ENCODE peak calls at places on chromosome X, in four cellular contexts. Y is colonic mucosa, T is tibial nerve, D is sigmoid colon. A is an unnamed sample.

GRCh38 chrX:54182864-54183613 is at the start of gene FAM120C:
- DNase-seq in Y (peak), T (peak), D (peak), A (peak)

GRCh38 chrX:133374874-133375387 is 40.4 kb downstream of the GPC4 start:
- DNase-seq in Y (no peak), T (no peak), D (no peak), A (no peak)

GRCh38 chrX:109839694-109840358 is 106.8 kb upstream of the ACSL4 start:
- DNase-seq in Y (no peak), T (no peak), D (peak), A (peak)

GRCh38 chrX:34555481-34555880 is 101.6 kb downstream of the TMEM47 start:
- DNase-seq in Y (no peak), T (no peak), D (no peak), A (no peak)

GRCh38 chrX:30831082-30831481 is 58.0 kb downstream of the TAB3 start:
- DNase-seq in Y (no peak), T (no peak), D (no peak), A (no peak)

GRCh38 chrX:14913241-14913640 is 40.0 kb downstream of the MOSPD2 start:
- DNase-seq in Y (no peak), T (no peak), D (no peak), A (no peak)

GRCh38 chrX:32116047-32116446 is 1044.2 kb upstream of the FTHL17 start:
- DNase-seq in Y (no peak), T (no peak), D (no peak), A (no peak)

GRCh38 chrX:77436271-77436670 is 10.9 kb upstream of the FGF16 start:
- DNase-seq in Y (no peak), T (no peak), D (no peak), A (peak)

GRCh38 chrX:122850326-122850725 is 333.8 kb upstream of the GRIA3 start:
- DNase-seq in Y (no peak), T (no peak), D (no peak), A (no peak)

GRCh38 chrX:105552395-105552794 is 269.9 kb upstream of the NRK start:
- DNase-seq in Y (no peak), T (no peak), D (no peak), A (peak)

GRCh38 chrX:123846598-123847038 is 13.2 kb upstream of the XIAP start:
- DNase-seq in Y (no peak), T (no peak), D (no peak), A (peak)

GRCh38 chrX:15617111-15617510 is 16.4 kb upstream of the ACE2 start:
- DNase-seq in Y (no peak), T (no peak), D (no peak), A (no peak)

GRCh38 chrX:13699183-13699826 is 10.4 kb downstream of the RAB9A start:
- DNase-seq in Y (peak), T (no peak), D (no peak), A (no peak)

GRCh38 chrX:133838761-133839676 is 146.4 kb downstream of the GPC3 start:
- DNase-seq in Y (peak), T (no peak), D (no peak), A (no peak)

GRCh38 chrX:18360867-18361266 is 6.4 kb upstream of the SCML2 start:
- DNase-seq in Y (no peak), T (no peak), D (no peak), A (no peak)

GRCh38 chrX:110437686-110438085 is 79.0 kb downstream of the RTL9 start:
- DNase-seq in Y (no peak), T (no peak), D (no peak), A (no peak)

GRCh38 chrX:72041901-72042859 is 89.5 kb downstream of the RTL5 start:
- DNase-seq in Y (no peak), T (no peak), D (peak), A (no peak)

GRCh38 chrX:69615323-69615722 is 590 bp upstream of the EDA start:
- DNase-seq in Y (peak), T (no peak), D (no peak), A (no peak)

GRCh38 chrX:24260827-24261550 is 52.9 kb downstream of the SUPT20HL2 start:
- DNase-seq in Y (peak), T (no peak), D (peak), A (peak)

GRCh38 chrX:150575415-150575814 is 7.0 kb downstream of the MTM1 start:
- DNase-seq in Y (peak), T (no peak), D (no peak), A (peak)

GRCh38 chrX:72712094-72712755 is 1.9 kb downstream of the PHKA1 start:
- DNase-seq in Y (no peak), T (no peak), D (no peak), A (peak)

GRCh38 chrX:133970021-133970550 is 15.3 kb downstream of the GPC3 start:
- DNase-seq in Y (no peak), T (no peak), D (no peak), A (no peak)

GRCh38 chrX:118437283-118437682 is 58.3 kb upstream of the DOCK11 start:
- DNase-seq in Y (no peak), T (no peak), D (no peak), A (peak)

GRCh38 chrX:122703762-122704161 is 480.3 kb upstream of the GRIA3 start:
- DNase-seq in Y (no peak), T (no peak), D (no peak), A (peak)

DNA sequence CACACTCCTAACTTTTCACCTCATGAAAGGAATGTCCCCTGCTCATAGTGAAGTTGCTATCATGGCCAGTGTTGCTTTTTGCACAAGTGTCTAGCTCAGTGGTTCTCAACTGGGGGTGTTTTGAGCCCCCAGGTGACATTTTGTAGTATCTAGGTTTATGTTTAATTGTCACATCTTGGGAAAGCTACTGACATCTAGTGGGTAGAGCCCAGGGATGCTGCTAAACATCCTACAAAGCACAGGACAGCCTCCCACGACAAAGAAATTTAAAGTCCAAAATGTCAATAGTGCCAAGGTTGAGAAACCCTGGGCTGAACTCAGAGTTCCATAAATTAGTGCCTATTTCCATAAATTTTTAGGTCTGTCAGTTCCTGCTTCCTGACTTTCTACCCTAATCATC is 70.7 kb upstream of the HCCS start:
- DNase-seq in Y (no peak), T (no peak), D (no peak), A (peak)
- H3K4me3 ChIP-seq in Y (no peak), T (no peak), D (no peak), A (no peak)

GRCh38 chrX:85622635-85623034 is 243.2 kb upstream of the POF1B start:
- DNase-seq in Y (no peak), T (no peak), D (no peak), A (no peak)

GRCh38 chrX:85630901-85631300 is 251.4 kb upstream of the POF1B start:
- DNase-seq in Y (no peak), T (no peak), D (no peak), A (no peak)

GRCh38 chrX:85627363-85627762 is 247.9 kb upstream of the POF1B start:
- DNase-seq in Y (no peak), T (no peak), D (no peak), A (no peak)
- TF ChIP-seq CTCF in Y (peak), T (no peak), D (no peak), A (peak)

GRCh38 chrX:20363003-20363674 is 96.4 kb upstream of the RPS6KA3 start:
- DNase-seq in Y (no peak), T (no peak), D (no peak), A (no peak)
- H3K4me3 ChIP-seq in Y (no peak), T (no peak), D (no peak), A (no peak)

DNA sequence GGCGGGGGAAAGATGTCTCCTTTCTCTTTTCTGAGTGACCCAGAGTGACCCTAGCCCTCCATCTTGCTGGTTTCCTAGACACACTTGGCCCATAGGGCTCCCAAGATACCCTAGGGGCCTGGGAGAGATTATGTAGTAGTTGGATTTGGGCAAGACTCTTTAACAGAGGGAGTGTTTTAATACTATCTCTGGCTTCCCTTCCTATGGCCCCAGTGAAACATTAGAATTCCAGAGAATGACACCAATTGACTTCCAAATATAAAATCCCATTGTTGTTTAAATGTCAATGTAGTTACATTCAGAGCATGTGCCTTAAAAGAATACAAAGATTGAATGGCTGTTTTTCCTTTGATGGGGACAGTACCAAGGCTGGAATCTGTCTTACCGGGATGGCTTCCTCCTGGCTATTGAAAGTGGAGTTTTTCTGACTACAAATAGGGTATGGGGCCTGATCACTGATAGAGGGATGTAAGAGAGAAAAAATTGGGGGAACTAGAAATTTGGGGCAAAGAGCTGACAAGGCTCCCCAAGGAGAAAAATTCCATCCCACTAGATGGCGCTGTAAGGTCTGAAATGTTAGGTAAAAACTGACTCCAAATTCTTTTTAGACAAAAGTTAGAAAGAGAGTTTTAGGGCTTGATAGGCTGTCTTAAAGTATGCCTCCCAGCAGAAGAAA is 10.7 kb downstream of the TENT5D start:
- DNase-seq in Y (no peak), T (no peak), D (no peak), A (no peak)
- TF ChIP-seq CTCF in Y (no peak), T (peak), D (no peak), A (no peak)

GRCh38 chrX:153728951-153729631 is 4.4 kb downstream of the ABCD1 start:
- DNase-seq in Y (no peak), T (no peak), D (no peak), A (no peak)

GRCh38 chrX:153732406-153732805 is 7.8 kb downstream of the ABCD1 start:
- DNase-seq in Y (no peak), T (no peak), D (no peak), A (no peak)

GRCh38 chrX:153731117-153731844 is 6.6 kb downstream of the ABCD1 start:
- DNase-seq in Y (no peak), T (no peak), D (no peak), A (no peak)

GRCh38 chrX:153733651-153734240 is 9.1 kb downstream of the ABCD1 start:
- DNase-seq in Y (no peak), T (no peak), D (no peak), A (no peak)

DNA sequence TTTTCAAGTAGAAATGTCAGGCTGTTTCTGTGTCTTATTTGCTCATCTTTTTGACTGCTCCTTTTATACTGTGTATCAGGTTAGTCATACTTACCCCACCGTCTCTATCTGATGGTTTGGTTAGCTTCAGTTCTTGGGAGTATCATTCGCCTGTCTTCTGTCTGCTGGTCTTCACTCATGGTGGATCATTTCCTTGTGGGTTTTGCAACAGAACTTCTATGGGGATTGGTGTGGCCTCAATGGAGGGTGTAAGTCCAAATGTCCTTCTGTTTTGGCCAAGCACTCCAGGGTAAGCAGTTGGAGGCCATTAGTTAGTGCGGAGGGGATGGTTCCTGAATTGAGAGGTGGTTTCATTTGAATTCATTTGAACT is 7.2 kb downstream of the ABCD1 start:
- DNase-seq in Y (no peak), T (no peak), D (no peak), A (no peak)
- H3K4me3 ChIP-seq in Y (no peak), T (no peak), D (no peak), A (no peak)

GRCh38 chrX:108270739-108271396 is 167.4 kb downstream of the COL4A6 start:
- DNase-seq in Y (no peak), T (no peak), D (peak), A (peak)

GRCh38 chrX:108268434-108269080 is 169.7 kb downstream of the COL4A6 start:
- DNase-seq in Y (no peak), T (no peak), D (no peak), A (no peak)

GRCh38 chrX:108264376-108264775 is 172.8 kb downstream of the ATG4A start:
- DNase-seq in Y (no peak), T (no peak), D (no peak), A (no peak)

GRCh38 chrX:108270280-108270679 is 167.9 kb downstream of the COL4A6 start:
- DNase-seq in Y (no peak), T (no peak), D (no peak), A (no peak)

GRCh38 chrX:108267561-108267960 is 170.7 kb downstream of the COL4A6 start:
- DNase-seq in Y (no peak), T (no peak), D (no peak), A (no peak)
- TF ChIP-seq CTCF in Y (no peak), T (no peak), D (no peak), A (no peak)

DNA sequence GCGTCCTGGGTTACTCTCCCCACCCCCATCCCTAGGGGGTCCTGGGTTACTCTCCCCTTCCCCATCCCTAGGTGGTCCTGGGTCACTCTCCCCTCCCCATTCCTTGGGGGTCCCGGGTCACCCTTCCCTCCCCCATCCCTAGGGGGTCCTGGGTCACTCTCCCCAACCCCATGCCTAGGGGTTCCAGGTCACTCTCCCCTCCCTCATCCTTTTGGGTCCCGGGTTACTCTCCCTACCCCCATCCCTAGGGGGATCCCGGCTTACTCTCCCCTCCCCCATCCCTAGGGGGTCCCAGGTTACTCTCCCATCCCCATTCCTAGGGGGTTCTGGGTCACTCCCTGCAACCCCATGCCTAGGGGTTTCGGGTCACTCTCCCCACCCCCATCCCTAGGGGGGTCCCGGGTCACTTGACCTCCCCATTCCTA is 1.4 kb downstream of the ASMTL start:
- DNase-seq in Y (no peak), T (no peak), D (peak), A (no peak)
- H3K4me3 ChIP-seq in Y (no peak), T (no peak), D (no peak), A (peak)

A was measured in foreskin fibroblast.